ENCODE peak calls at places on chromosomes 3 and 15, in nine cellular contexts. One of them, this sample, is unnamed.

GRCh38 chr3:119647177-119647576 is 13.2 kb downstream of the POPDC2 start:
- DNase-seq in tibial artery: no peak
- DNase-seq in ovary: no peak
- DNase-seq in tibial nerve: no peak
- DNase-seq in IMR-90: no peak
- DNase-seq in suprapubic skin: no peak
- DNase-seq in foreskin keratinocyte: no peak
- DNase-seq in A549: no peak
- DNase-seq in heart left ventricle: peak
- DNase-seq in this sample: no peak

GRCh38 chr15:66154581-66154980 is 99.0 kb downstream of the MEGF11 start:
- DNase-seq in heart left ventricle: no peak
- DNase-seq in suprapubic skin: no peak
- DNase-seq in ovary: no peak
- DNase-seq in IMR-90: no peak
- DNase-seq in foreskin keratinocyte: no peak
- DNase-seq in tibial nerve: no peak
- DNase-seq in tibial artery: no peak
- DNase-seq in A549: no peak
- DNase-seq in this sample: no peak

GRCh38 chr3:102190340-102190723 is 244.5 kb upstream of the ZPLD1 start:
- DNase-seq in heart left ventricle: no peak
- DNase-seq in A549: no peak
- DNase-seq in ovary: peak
- DNase-seq in tibial artery: no peak
- DNase-seq in foreskin keratinocyte: peak
- DNase-seq in suprapubic skin: no peak
- DNase-seq in tibial nerve: no peak
- DNase-seq in IMR-90: no peak
- DNase-seq in this sample: no peak

GRCh38 chr3:88180398-88180999 is 30.7 kb downstream of the C3orf38 start:
- DNase-seq in A549: peak
- DNase-seq in foreskin keratinocyte: peak
- DNase-seq in tibial nerve: no peak
- DNase-seq in tibial artery: no peak
- DNase-seq in heart left ventricle: no peak
- DNase-seq in ovary: no peak
- DNase-seq in IMR-90: peak
- DNase-seq in suprapubic skin: no peak
- DNase-seq in this sample: peak

GRCh38 chr15:83030021-83030420 is 18.6 kb upstream of the C15orf40 start:
- DNase-seq in heart left ventricle: no peak
- DNase-seq in ovary: no peak
- DNase-seq in tibial nerve: no peak
- DNase-seq in IMR-90: peak
- DNase-seq in suprapubic skin: no peak
- DNase-seq in foreskin keratinocyte: peak
- DNase-seq in A549: no peak
- DNase-seq in tibial artery: no peak
- DNase-seq in this sample: peak

GRCh38 chr3:132443421-132443820 is 26.1 kb downstream of the DNAJC13 start:
- DNase-seq in ovary: no peak
- DNase-seq in heart left ventricle: no peak
- DNase-seq in foreskin keratinocyte: no peak
- DNase-seq in tibial nerve: no peak
- DNase-seq in A549: no peak
- DNase-seq in tibial artery: no peak
- DNase-seq in suprapubic skin: no peak
- DNase-seq in IMR-90: no peak
- DNase-seq in this sample: no peak

GRCh38 chr3:9078561-9079240 is 115.4 kb upstream of the RAD18 start:
- DNase-seq in tibial artery: no peak
- DNase-seq in ovary: no peak
- DNase-seq in foreskin keratinocyte: no peak
- DNase-seq in A549: peak
- DNase-seq in suprapubic skin: no peak
- DNase-seq in tibial nerve: no peak
- DNase-seq in heart left ventricle: no peak
- DNase-seq in IMR-90: no peak
- DNase-seq in this sample: no peak

GRCh38 chr3:16063603-16064002 is 110.9 kb upstream of the GALNT15 start:
- DNase-seq in suprapubic skin: no peak
- DNase-seq in tibial nerve: no peak
- DNase-seq in IMR-90: no peak
- DNase-seq in ovary: no peak
- DNase-seq in heart left ventricle: no peak
- DNase-seq in A549: no peak
- DNase-seq in foreskin keratinocyte: no peak
- DNase-seq in tibial artery: no peak
- DNase-seq in this sample: no peak

GRCh38 chr15:31398677-31399260 is 72.1 kb downstream of the KLF13 start:
- DNase-seq in heart left ventricle: no peak
- DNase-seq in A549: no peak
- DNase-seq in tibial nerve: no peak
- DNase-seq in tibial artery: no peak
- DNase-seq in IMR-90: no peak
- DNase-seq in ovary: no peak
- DNase-seq in suprapubic skin: no peak
- DNase-seq in foreskin keratinocyte: no peak
- DNase-seq in this sample: no peak

GRCh38 chr15:85624241-85624855 is 170.4 kb downstream of the KLHL25 start:
- DNase-seq in tibial artery: no peak
- DNase-seq in foreskin keratinocyte: no peak
- DNase-seq in A549: no peak
- DNase-seq in tibial nerve: no peak
- DNase-seq in suprapubic skin: no peak
- DNase-seq in heart left ventricle: peak
- DNase-seq in IMR-90: no peak
- DNase-seq in ovary: no peak
- DNase-seq in this sample: no peak

GRCh38 chr15:78110916-78111475 is 18.6 kb downstream of the SH2D7 start:
- DNase-seq in tibial nerve: no peak
- DNase-seq in ovary: no peak
- DNase-seq in suprapubic skin: no peak
- DNase-seq in tibial artery: no peak
- DNase-seq in heart left ventricle: no peak
- DNase-seq in IMR-90: no peak
- DNase-seq in foreskin keratinocyte: no peak
- DNase-seq in A549: no peak
- DNase-seq in this sample: no peak

GRCh38 chr15:30962079-30962478 is 29.3 kb downstream of the MTMR10 start:
- DNase-seq in suprapubic skin: no peak
- DNase-seq in tibial artery: no peak
- DNase-seq in heart left ventricle: no peak
- DNase-seq in ovary: no peak
- DNase-seq in tibial nerve: no peak
- DNase-seq in IMR-90: no peak
- DNase-seq in A549: no peak
- DNase-seq in foreskin keratinocyte: peak
- DNase-seq in this sample: peak

GRCh38 chr15:43433160-43433559 is 59.8 kb downstream of the TP53BP1 start:
- DNase-seq in tibial artery: no peak
- DNase-seq in foreskin keratinocyte: no peak
- DNase-seq in A549: no peak
- DNase-seq in IMR-90: peak
- DNase-seq in suprapubic skin: no peak
- DNase-seq in heart left ventricle: no peak
- DNase-seq in ovary: no peak
- DNase-seq in tibial nerve: no peak
- DNase-seq in this sample: no peak

GRCh38 chr15:59722451-59722850 is 33.3 kb upstream of the BNIP2 start:
- DNase-seq in tibial nerve: no peak
- DNase-seq in suprapubic skin: no peak
- DNase-seq in heart left ventricle: no peak
- DNase-seq in foreskin keratinocyte: no peak
- DNase-seq in IMR-90: no peak
- DNase-seq in ovary: no peak
- DNase-seq in tibial artery: no peak
- DNase-seq in A549: no peak
- DNase-seq in this sample: no peak

GRCh38 chr15:59722032-59722431 is 32.9 kb upstream of the BNIP2 start:
- DNase-seq in foreskin keratinocyte: no peak
- DNase-seq in ovary: no peak
- DNase-seq in tibial nerve: no peak
- DNase-seq in tibial artery: no peak
- DNase-seq in suprapubic skin: no peak
- DNase-seq in heart left ventricle: no peak
- DNase-seq in A549: no peak
- DNase-seq in IMR-90: no peak
- DNase-seq in this sample: no peak

GRCh38 chr15:59723686-59724336 is 34.7 kb upstream of the BNIP2 start:
- DNase-seq in IMR-90: no peak
- DNase-seq in tibial nerve: no peak
- DNase-seq in foreskin keratinocyte: no peak
- DNase-seq in suprapubic skin: no peak
- DNase-seq in tibial artery: no peak
- DNase-seq in heart left ventricle: no peak
- DNase-seq in ovary: no peak
- DNase-seq in A549: no peak
- DNase-seq in this sample: no peak

GRCh38 chr15:59725172-59725486 is 36.0 kb upstream of the BNIP2 start:
- DNase-seq in IMR-90: no peak
- DNase-seq in tibial artery: no peak
- DNase-seq in tibial nerve: no peak
- DNase-seq in A549: no peak
- DNase-seq in foreskin keratinocyte: no peak
- DNase-seq in suprapubic skin: no peak
- DNase-seq in ovary: no peak
- DNase-seq in heart left ventricle: no peak
- DNase-seq in this sample: no peak
- H3K27ac ChIP-seq in IMR-90: no peak
- H3K27ac ChIP-seq in tibial artery: no peak
- H3K27ac ChIP-seq in tibial nerve: no peak
- H3K27ac ChIP-seq in A549: no peak
- H3K27ac ChIP-seq in foreskin keratinocyte: no peak
- H3K27ac ChIP-seq in suprapubic skin: no peak
- H3K27ac ChIP-seq in ovary: no peak
- H3K27ac ChIP-seq in heart left ventricle: no peak
- H3K27ac ChIP-seq in this sample: no peak

DNA sequence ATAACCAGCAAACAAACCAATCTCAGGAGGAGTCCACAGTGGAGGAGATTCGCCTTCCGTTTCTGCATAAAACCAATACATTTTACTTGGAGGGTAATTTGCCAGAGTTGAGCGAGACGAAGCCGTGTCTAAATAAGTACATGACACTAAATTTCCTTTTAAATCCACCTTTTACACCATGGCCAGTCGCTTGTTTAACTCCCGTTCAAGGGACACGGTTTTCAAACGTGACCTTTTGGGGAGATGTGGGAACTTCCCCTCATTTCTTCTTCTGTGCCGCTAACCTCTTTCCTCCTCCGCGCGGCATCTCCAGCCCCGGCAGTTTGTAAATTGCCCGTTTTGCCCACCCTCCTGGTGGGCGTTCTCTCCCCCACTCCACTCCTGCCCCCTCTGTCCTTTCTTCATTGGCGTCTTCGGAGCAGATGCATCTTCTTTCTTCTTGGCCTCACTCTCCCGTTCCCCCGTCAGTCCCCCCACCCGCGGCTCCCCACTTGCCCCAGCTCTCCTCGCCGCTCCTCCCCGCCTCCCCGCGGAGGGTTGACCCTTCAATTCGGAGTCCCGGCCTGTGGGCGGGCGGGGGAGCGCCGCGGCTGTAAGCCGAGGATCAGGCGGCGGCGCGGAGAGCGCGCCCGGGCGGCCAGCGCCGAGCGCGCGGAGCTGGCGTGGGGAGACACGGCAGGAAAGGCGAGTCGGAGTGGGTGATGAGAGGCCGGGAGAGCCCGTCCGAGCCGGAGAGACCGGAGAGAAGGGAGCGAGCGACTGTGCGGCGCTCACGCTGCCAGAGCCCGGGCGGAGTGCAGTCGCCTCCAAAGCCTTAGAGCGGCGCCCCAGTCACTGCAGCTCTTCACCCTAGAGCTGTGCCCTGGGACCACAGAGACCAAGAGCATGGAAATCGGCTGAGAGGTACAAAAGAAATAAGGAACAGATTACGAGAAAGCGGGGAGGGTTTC is at the start of gene NLGN1:
- DNase-seq in foreskin keratinocyte: peak
- DNase-seq in IMR-90: peak
- DNase-seq in heart left ventricle: peak
- DNase-seq in ovary: peak
- DNase-seq in A549: no peak
- DNase-seq in tibial nerve: peak
- DNase-seq in tibial artery: peak
- DNase-seq in suprapubic skin: peak
- DNase-seq in this sample: peak
- TF ChIP-seq CTCF in foreskin keratinocyte: peak
- TF ChIP-seq CTCF in IMR-90: peak
- TF ChIP-seq CTCF in heart left ventricle: peak
- TF ChIP-seq CTCF in ovary: no peak
- TF ChIP-seq CTCF in A549: no peak
- TF ChIP-seq CTCF in tibial nerve: no peak
- TF ChIP-seq CTCF in tibial artery: peak
- TF ChIP-seq CTCF in suprapubic skin: no peak
- TF ChIP-seq CTCF in this sample: no peak

GRCh38 chr3:43707998-43708397 is 17.3 kb downstream of the ABHD5 start:
- DNase-seq in IMR-90: peak
- DNase-seq in tibial nerve: no peak
- DNase-seq in tibial artery: no peak
- DNase-seq in suprapubic skin: no peak
- DNase-seq in foreskin keratinocyte: peak
- DNase-seq in heart left ventricle: no peak
- DNase-seq in A549: peak
- DNase-seq in ovary: no peak
- DNase-seq in this sample: peak
- H3K27ac ChIP-seq in IMR-90: peak
- H3K27ac ChIP-seq in tibial nerve: no peak
- H3K27ac ChIP-seq in tibial artery: no peak
- H3K27ac ChIP-seq in suprapubic skin: peak
- H3K27ac ChIP-seq in foreskin keratinocyte: no peak
- H3K27ac ChIP-seq in heart left ventricle: no peak
- H3K27ac ChIP-seq in A549: peak
- H3K27ac ChIP-seq in ovary: no peak
- H3K27ac ChIP-seq in this sample: peak

DNA sequence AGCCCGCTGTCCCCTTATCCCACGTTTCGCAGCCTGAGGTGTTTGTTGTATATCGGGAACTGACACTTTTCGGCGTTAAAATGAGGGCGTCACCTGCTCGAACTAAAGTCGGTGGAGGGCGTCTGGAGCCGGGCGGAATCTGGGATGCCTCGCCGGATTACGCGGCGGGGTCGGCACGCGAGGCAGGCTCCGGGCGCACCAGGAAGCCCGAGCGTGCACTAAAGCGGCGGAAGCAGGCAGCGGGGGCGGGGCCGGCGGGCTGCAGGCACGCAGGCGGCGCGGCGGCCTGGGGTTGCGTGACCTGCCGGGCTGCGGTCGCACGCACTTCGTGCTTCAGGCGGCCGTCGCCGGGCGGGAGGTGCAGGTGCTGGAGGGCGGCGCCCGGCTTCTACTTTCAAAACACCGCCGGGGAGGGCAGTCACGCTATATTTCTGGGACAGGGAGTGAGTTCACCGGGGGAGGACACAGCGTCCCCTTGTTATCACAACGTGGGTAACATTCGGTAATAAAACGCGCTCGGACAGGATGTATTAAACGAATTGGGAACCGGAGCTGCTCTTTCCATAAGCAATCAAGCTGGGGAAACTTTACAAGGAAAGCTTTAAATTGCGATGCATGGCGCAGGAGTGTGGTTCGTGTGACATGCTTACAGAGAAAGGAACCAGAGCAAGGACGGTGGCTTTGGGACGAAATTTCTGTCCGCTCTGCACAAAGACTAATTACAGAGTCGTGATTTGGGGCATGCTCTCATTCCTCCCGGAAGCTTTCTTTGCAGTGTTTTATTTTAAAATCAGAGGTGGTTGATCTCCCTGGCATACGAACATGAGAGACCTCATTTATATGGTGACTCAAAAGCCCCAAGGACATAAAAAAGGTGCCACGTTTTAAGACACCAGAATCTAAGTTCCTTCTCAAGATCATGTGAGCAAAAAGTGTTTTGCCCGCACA is 9.1 kb upstream of the LEKR1 start:
- DNase-seq in IMR-90: peak
- DNase-seq in ovary: peak
- DNase-seq in suprapubic skin: peak
- DNase-seq in tibial nerve: peak
- DNase-seq in heart left ventricle: peak
- DNase-seq in A549: peak
- DNase-seq in tibial artery: peak
- DNase-seq in foreskin keratinocyte: peak
- DNase-seq in this sample: peak
- TF ChIP-seq CTCF in IMR-90: peak
- TF ChIP-seq CTCF in ovary: no peak
- TF ChIP-seq CTCF in suprapubic skin: peak
- TF ChIP-seq CTCF in tibial nerve: no peak
- TF ChIP-seq CTCF in heart left ventricle: no peak
- TF ChIP-seq CTCF in A549: peak
- TF ChIP-seq CTCF in tibial artery: no peak
- TF ChIP-seq CTCF in foreskin keratinocyte: peak
- TF ChIP-seq CTCF in this sample: no peak

This sample was measured in RWPE1.